ENCODE peak calls at places on chromosomes 5 and 9, in four cellular contexts. U is stomach, O is neural crest cell, G is breast epithelium. L is an unnamed sample.

GRCh38 chr9:115593587-115594091 is 475.7 kb upstream of the TNC start:
- DNase-seq in O (peak; percentile 11), U (no peak), G (no peak), L (no peak)

GRCh38 chr9:70220216-70220615 is 38.6 kb upstream of the SMC5 start:
- DNase-seq in U (no peak), O (no peak), G (no peak), L (no peak)

GRCh38 chr9:97737429-97737828 is 40.3 kb upstream of the XPA start:
- DNase-seq in U (no peak), G (no peak), O (no peak), L (no peak)

GRCh38 chr9:94837404-94837803 is 110.9 kb downstream of the AOPEP start:
- DNase-seq in O (no peak), G (no peak), U (no peak), L (no peak)

GRCh38 chr5:14173419-14174234 is 30.5 kb downstream of the TRIO start:
- DNase-seq in G (no peak), U (no peak), O (no peak), L (no peak)

GRCh38 chr9:84839538-84839937 is 170.0 kb downstream of the NTRK2 start:
- DNase-seq in U (no peak), O (no peak), G (no peak), L (no peak)

GRCh38 chr5:107484261-107484660 is 186.5 kb downstream of the EFNA5 start:
- DNase-seq in U (no peak), G (no peak), O (no peak), L (no peak)

GRCh38 chr9:79581388-79581787 is 9.6 kb downstream of the TLE4 start:
- DNase-seq in U (peak; percentile 33), O (no peak), G (no peak), L (no peak)

GRCh38 chr5:113166285-113166684 is 189.7 kb downstream of the DCP2 start:
- DNase-seq in G (no peak), O (no peak), U (no peak), L (no peak)

DNA sequence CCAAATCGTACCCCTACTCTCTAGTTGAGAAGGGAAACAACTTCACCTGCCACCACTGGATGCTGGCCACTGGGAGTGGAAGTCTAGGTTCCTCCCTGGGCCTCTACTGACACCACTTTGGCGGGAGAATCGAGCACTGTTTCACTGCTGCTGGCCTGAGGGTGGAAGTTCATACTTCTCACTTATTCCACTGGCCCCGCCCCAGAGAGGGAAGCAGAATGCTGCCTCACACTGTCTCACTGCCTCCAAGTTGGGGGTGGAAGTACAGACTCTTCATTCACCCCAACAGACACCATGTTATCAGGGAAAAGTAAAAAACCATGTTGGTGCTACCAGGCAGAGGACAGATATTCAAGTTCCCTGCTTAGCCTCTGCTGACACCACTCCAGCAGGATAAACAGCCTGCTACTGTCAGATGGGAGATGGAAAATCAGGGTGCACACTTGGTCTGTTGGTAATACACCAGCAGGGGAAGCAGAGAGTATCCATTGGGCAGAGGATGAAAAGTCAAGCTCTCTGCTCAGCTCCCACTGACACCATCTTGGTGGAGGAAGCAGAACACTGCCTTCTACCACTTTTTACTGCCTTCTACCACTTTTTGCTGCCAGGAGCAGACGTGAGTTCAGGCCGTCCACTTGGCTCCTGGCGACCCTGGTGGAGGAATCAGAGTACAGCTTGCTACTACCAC is 159.4 kb downstream of the SIL1 start:
- DNase-seq in U (no peak), O (no peak), G (no peak), L (no peak)
- TF ChIP-seq CTCF in U (no peak), O (peak; percentile 31), G (no peak), L (no peak)

DNA sequence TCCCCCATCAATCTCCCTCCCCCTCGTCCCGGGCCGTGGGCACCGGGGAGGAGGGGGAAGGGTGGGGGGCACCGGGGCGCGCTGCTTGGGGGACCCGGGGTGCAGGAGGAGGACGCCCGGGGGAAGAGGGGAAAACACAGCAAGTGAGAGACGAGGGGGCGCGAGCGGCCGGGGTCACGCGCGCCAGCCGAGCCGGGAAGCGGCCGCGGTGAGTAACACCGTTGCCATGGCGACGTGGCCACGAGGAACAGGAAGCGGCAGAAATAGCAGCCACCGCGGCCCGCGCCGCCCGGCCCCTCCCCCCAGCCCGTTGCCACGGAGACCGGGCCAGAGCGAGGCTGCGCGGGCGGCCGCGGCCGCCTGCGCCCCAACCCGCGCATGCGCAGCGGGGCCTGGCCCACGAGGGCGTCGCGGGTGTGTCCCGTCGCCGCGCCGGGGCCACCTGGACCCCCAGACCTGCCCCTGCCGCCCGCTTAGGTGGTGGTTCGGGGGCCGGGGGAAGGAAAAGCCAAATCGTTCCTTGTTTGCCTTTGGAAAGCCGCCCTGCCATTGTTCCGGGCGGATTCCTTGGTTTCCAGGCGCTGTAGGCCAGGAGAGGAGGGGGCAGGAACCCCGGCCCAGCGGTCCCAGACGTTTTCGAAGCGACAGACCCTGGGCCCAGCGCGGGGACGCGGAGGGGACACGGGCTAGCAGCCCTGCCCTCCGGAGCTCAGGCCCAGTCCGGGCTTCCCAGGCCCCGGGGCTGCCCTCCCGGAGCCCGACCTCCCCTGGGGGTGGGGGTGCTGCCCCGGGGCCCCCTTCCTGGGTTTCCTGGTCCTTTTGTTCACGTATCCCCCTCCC is 207.1 kb downstream of the C9orf50 start:
- DNase-seq in G (peak; percentile 98), O (peak; percentile 98), U (peak; percentile 100), L (peak; percentile 100)
- TF ChIP-seq CTCF in G (no peak), O (no peak), U (no peak), L (no peak)

DNA sequence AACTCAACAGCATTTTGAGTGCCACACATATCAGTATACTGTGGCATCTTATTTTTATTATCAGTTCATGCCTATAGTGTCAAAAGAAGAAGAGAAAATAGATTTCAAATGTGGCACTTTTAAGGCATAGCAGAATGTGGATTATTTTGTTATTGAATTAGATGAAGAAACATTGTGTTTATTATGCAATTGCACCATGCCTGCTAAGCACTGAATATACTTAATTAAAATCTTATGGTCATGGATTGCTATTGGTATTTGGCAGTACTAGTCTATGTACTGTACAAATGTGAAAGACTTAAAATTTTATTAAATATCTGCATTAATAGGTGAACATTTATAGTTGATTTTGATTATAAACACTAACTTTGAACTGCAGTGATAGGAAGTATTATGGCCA is 128.8 kb downstream of the FER start:
- DNase-seq in G (no peak), O (no peak), U (no peak), L (no peak)
- TF ChIP-seq CTCF in G (no peak), O (no peak), U (no peak), L (no peak)

DNA sequence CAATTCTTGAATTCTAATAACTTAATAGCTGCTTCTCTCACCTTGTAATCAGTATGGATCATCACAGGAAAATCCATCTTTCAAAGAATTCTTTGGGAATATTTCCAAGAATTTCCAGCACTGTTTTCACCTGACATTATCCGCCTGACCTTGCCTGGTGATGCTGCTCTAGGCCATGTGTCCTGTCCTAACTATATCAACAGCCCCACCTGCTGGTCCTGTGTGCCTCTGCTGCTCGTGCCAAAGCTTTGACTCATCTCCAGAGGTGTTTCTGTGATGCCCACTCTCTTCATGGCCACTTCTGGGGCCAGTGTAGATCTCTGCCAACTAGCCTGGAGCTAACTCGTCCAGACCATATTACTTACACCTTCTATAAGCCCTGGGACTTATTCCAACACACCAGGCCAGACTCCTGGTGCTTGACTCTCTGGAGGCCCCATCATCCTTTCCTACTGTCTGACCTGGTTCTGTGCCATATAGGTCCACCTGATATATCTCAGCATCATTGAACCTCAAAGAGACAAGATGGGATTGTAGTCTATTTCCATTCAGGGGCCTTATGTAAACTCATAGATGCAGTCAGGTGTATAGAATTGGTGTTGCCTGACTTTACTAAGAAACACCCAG is 67.5 kb upstream of the CKMT2 start:
- DNase-seq in G (peak; percentile 34), O (peak; percentile 54), U (no peak), L (peak; percentile 28)
- TF ChIP-seq CTCF in G (peak; percentile 42), O (peak; percentile 72), U (no peak), L (no peak)

GRCh38 chr5:140801494-140801841 is 611 bp downstream of the PCDHA3 start:
- DNase-seq in G (no peak), U (no peak), O (no peak), L (no peak)
- TF ChIP-seq CTCF in G (peak; percentile 18), U (no peak), O (peak; percentile 19), L (no peak)

GRCh38 chr5:169291877-169292276 is 9.1 kb downstream of the SLIT3 start:
- DNase-seq in G (no peak), O (no peak), U (no peak), L (no peak)

GRCh38 chr5:169287529-169287928 is 13.4 kb downstream of the SLIT3 start:
- DNase-seq in U (no peak), O (no peak), G (no peak), L (no peak)

GRCh38 chr5:169290895-169291294 is 10.0 kb downstream of the SLIT3 start:
- DNase-seq in O (no peak), G (no peak), U (no peak), L (no peak)

GRCh38 chr5:169288066-169288753 is 12.7 kb downstream of the SLIT3 start:
- DNase-seq in G (no peak), O (no peak), U (no peak), L (no peak)

DNA sequence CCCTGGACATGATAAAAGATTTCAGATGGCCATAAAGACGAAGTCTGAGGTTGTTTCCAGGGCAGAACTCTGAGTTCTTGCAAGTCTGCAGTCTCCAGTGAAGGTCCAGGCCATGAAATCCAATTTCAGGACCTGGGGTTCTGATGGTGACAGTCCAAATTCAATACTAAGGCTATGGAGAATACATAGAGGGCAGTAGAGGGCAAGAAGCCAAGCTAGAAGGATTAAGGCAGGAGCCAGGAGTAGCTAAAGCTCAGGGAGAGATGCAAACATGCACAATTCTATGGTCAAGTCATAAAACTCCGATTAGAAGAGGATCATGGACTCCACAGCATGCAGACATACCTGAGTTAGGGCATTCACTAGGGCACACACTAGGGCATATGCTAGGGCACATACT is 11.4 kb downstream of the SLIT3 start:
- DNase-seq in G (no peak), O (no peak), U (no peak), L (no peak)
- TF ChIP-seq CTCF in G (no peak), O (no peak), U (no peak), L (no peak)

DNA sequence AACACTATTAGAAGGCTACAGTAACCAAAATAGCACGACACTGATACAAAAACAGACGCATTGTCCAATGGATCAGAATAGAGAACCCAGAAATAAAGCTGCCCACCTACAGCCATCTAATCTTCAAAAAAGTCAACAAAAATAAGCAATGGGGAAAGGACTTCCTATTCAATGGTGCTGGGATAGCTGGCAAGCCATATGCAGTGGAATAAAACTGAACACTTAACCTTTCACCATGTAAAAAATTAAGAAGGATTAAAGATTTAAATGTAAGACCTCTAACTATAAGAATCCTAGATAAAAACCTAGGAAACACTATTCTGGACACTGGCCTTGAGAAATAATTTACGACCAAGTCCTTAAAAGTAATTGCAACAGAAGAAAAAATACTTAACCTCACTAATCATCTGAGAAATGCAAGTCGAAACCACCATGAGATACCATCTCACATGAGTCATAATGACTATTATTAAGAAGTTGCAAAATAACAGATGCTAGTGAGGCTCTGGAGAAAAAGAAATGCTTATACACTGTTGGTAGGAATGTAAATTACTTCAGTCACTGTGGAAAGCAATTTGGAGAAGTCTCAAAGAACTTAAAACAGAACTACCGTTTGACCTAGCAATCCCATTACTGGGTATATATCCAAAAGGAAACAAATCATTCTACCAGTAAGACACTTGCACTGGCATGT is 203.3 kb upstream of the CDH9 start:
- DNase-seq in G (no peak), U (no peak), O (no peak), L (no peak)
- TF ChIP-seq CTCF in G (no peak), U (no peak), O (no peak), L (no peak)